ENCODE peak calls at places on chromosomes 4 and X, in four cellular contexts. I is tibial artery; Q is adrenal gland; T is CD8-positive, alpha-beta memory T cell. S is an unnamed sample. For H3K4me1, the result is how much of the 10 kb centered on the place peaks cover.

GRCh38 chrX:74636749-74637314 is 22.4 kb upstream of the RLIM start:
- DNase-seq in I (no peak), Q (no peak), T (no peak), S (no peak)

GRCh38 chrX:41963348-41963747 is 40.0 kb upstream of the CASK start:
- DNase-seq in I (no peak), Q (no peak), T (no peak), S (no peak)

GRCh38 chr4:123952530-123953274 is 556.1 kb downstream of the SPRY1 start:
- DNase-seq in I (no peak), Q (no peak), T (no peak), S (no peak)

GRCh38 chrX:129831486-129831885 is 12.2 kb downstream of the ZDHHC9 start:
- DNase-seq in I (no peak), Q (no peak), T (no peak), S (peak)

GRCh38 chrX:125210146-125210545 is 109.5 kb upstream of the TEX13C start:
- DNase-seq in I (no peak), Q (no peak), T (no peak), S (no peak)

GRCh38 chr4:85565761-85566480 is 91.0 kb downstream of the ARHGAP24 start:
- DNase-seq in I (no peak), Q (no peak), T (no peak), S (no peak)

GRCh38 chr4:82705169-82705568 is 93.4 kb downstream of the SCD5 start:
- DNase-seq in I (no peak), Q (no peak), T (no peak), S (no peak)

GRCh38 chrX:107675823-107676555 is 47.7 kb downstream of the PRPS1 start:
- DNase-seq in I (peak), Q (peak), T (no peak), S (no peak)

GRCh38 chr4:174256277-174256713 is 27.2 kb downstream of the FBXO8 start:
- DNase-seq in I (no peak), Q (no peak), T (no peak), S (peak)

GRCh38 chr4:6694177-6694901 is 661 bp downstream of the S100P start:
- DNase-seq in I (no peak), Q (no peak), T (peak), S (no peak)

GRCh38 chr4:6697096-6697495 is 3.4 kb downstream of the S100P start:
- DNase-seq in I (no peak), Q (no peak), T (no peak), S (no peak)

GRCh38 chr4:6693274-6694176 is at the start of gene S100P:
- DNase-seq in I (no peak), Q (no peak), T (no peak), S (peak)

GRCh38 chr4:6696611-6697010 is 2.9 kb downstream of the S100P start:
- DNase-seq in I (no peak), Q (peak), T (no peak), S (no peak)

DNA sequence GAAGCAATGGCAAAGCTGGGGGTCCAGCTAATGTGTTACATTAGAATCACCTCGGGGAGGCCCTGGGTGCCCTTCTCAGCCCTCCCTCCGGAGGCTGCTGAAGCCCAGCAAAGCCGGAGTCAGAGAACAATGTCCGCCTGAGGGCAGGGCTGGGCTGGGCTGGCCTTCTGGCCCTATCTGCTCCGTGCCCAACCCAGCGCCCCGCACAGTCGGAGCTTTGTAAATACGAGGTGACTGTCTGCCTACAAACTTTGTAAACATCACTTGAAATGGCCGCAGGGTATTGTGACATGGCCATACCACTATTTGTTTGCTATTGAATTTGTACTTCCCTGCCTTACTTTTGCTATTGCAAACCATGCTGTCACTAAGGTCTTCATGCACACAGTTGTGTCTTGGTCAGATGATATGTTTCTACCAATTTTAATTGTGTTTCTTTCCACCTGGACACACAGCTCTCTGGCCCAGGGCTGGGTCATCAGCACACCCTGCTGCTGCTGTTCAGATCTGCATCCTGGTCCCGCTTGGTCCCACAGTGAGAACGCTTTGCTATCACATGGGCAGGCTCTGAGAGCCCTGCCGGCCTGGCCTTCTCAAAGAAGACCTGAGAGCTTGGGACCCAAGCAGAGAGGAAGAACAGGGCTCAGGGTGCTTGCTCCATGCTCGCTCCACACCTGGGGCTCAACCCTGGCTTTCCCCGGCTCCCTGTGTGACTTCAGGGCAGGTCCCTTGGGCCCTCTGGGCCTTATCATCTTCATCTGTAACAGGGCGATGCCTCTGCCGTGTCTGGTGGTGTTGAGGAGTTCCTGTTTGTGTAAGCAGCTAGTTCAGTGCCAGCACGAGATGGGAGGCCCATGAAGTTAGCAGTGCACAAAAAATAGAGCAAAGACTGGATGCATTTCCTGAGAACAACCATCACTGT is 2.2 kb downstream of the S100P start:
- DNase-seq in I (no peak), Q (no peak), T (peak), S (no peak)
- H3K4me1 ChIP-seq in I (under half), Q (under half), T (half or more), S (under half)

GRCh38 chr4:152665691-152666410 is 13.9 kb downstream of the TMEM154 start:
- DNase-seq in I (no peak), Q (no peak), T (no peak), S (no peak)

GRCh38 chr4:152666946-152667345 is 12.9 kb downstream of the TMEM154 start:
- DNase-seq in I (no peak), Q (no peak), T (no peak), S (no peak)

GRCh38 chr4:152661649-152662048 is 18.1 kb downstream of the TMEM154 start:
- DNase-seq in I (no peak), Q (no peak), T (no peak), S (no peak)

GRCh38 chr4:152660526-152660925 is 19.3 kb downstream of the TMEM154 start:
- DNase-seq in I (no peak), Q (no peak), T (no peak), S (no peak)

GRCh38 chr4:152663203-152664066 is 16.4 kb downstream of the TMEM154 start:
- DNase-seq in I (no peak), Q (no peak), T (no peak), S (no peak)
- H3K27ac ChIP-seq in I (no peak), Q (no peak), T (no peak), S (no peak)

DNA sequence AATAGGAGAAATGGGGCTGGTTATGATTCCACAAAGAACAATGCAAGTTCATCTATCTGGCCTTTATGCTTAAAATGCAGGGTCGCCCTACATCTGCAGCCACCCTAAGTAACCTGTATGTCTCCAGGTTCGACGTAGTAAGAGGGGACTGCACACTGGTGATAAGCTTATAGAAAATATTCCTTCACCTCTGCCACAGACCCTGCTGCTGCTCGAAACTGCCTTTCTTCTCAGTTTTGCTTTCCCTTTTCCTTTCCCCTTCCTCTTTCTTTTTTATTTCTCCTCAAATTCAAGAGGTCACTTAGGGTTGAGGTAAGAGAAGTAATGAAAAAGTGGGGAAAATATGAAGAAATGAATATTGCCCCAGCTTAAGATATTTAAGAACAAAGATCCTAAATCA is 123.5 kb downstream of the DCHS2 start:
- DNase-seq in I (no peak), Q (no peak), T (no peak), S (no peak)
- H3K4me1 ChIP-seq in I (under half), Q (under half), T (under half), S (under half)

GRCh38 chr4:87196146-87196545 is 24.3 kb downstream of the KLHL8 start:
- DNase-seq in I (no peak), Q (no peak), T (no peak), S (no peak)
- H3K27ac ChIP-seq in I (no peak), Q (no peak), T (no peak), S (no peak)

GRCh38 chr4:159296061-159296460 is 193.2 kb downstream of the RAPGEF2 start:
- DNase-seq in I (no peak), Q (no peak), T (no peak), S (no peak)
- H3K4me1 ChIP-seq in I (under half), Q (under half), T (under half), S (under half)

GRCh38 chr4:152085657-152086056 is 324.9 kb upstream of the GATB start:
- DNase-seq in I (no peak), Q (no peak), T (no peak), S (no peak)
- H3K27ac ChIP-seq in I (no peak), Q (no peak), T (no peak), S (no peak)

DNA sequence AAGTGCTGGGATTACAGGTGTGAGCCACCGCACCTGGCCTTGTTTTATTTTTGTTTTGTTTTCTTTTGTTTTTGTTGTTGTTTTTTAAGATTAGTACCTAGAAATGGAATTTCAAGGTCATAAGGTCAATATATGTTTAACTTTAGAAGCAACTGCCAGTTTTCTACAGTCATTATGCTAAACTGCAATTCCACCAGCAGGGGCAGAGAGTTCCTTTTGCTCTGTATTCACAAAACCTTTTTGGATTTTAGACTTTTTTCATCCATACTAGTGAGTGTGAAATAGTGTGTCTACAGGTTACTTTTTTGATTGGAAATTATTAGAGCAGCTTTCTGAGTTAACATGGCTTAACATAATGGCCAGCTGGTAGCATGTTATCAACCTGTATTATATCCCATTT is 580.6 kb downstream of the TRIML1 start:
- DNase-seq in I (no peak), Q (no peak), T (no peak), S (no peak)
- H3K4me1 ChIP-seq in I (under half), Q (under half), T (under half), S (under half)

GRCh38 chr4:968621-969394 is 4.6 kb downstream of the DGKQ start:
- DNase-seq in I (no peak), Q (no peak), T (no peak), S (no peak)
- H3K27ac ChIP-seq in I (no peak), Q (no peak), T (no peak), S (no peak)

GRCh38 chrX:44904542-44905115 is 31.6 kb downstream of the KDM6A start:
- DNase-seq in I (no peak), Q (no peak), T (no peak), S (no peak)
- H3K4me1 ChIP-seq in I (under half), Q (under half), T (under half), S (under half)

GRCh38 chrX:54357414-54358377 is at the start of gene WNK3:
- DNase-seq in I (peak), Q (peak), T (peak), S (peak)
- H3K27ac ChIP-seq in I (peak), Q (peak), T (no peak), S (peak)

S was measured in SJCRH30.